ENCODE peak calls at places on chromosomes 11 and 22, in seven cellular contexts. A is ovary, U is lower leg skin, R is tibial nerve, L is bronchial epithelial cell, H is uterus, E is endothelial cell. I is an unnamed sample.

GRCh38 chr11:7969756-7970646 is 4.8 kb upstream of the NLRP10 start:
- DNase-seq in A (no peak), U (no peak), R (no peak), L (no peak), H (no peak), E (no peak), I (no peak)

GRCh38 chr22:47599753-47600152 is 837.3 kb downstream of the TBC1D22A start:
- DNase-seq in A (no peak), U (peak), R (no peak), L (no peak), H (no peak), E (no peak), I (no peak)

GRCh38 chr11:18615628-18616392 is 16.2 kb downstream of the MISFA start:
- DNase-seq in A (no peak), U (no peak), R (no peak), L (peak), H (no peak), E (no peak), I (no peak)

GRCh38 chr11:110712643-110713468 is 619 bp upstream of the ARHGAP20 start:
- DNase-seq in A (no peak), U (no peak), R (peak), L (peak), H (peak), E (peak), I (no peak)

GRCh38 chr11:27711725-27712124 is 11.5 kb upstream of the BDNF start:
- DNase-seq in A (no peak), U (no peak), R (no peak), L (no peak), H (no peak), E (no peak), I (no peak)

GRCh38 chr11:120208777-120209176 is 2.1 kb upstream of the OAF start:
- DNase-seq in A (peak), U (peak), R (no peak), L (peak), H (peak), E (no peak), I (peak)

GRCh38 chr11:2769779-2770555 is 70.2 kb upstream of the KCNQ1OT1 start:
- DNase-seq in A (peak), U (peak), R (peak), L (no peak), H (no peak), E (peak), I (no peak)

GRCh38 chr11:103650330-103650729 is 386.1 kb upstream of the DDI1 start:
- DNase-seq in A (no peak), U (no peak), R (no peak), L (no peak), H (no peak), E (no peak), I (no peak)

GRCh38 chr11:17633279-17633986 is 85.9 kb upstream of the MYOD1 start:
- DNase-seq in A (no peak), U (peak), R (no peak), L (no peak), H (no peak), E (no peak), I (no peak)

GRCh38 chr11:120063686-120064340 is 74.1 kb downstream of the TRIM29 start:
- DNase-seq in A (no peak), U (peak), R (no peak), L (no peak), H (no peak), E (no peak), I (no peak)

GRCh38 chr11:72070486-72070885 is 9.9 kb downstream of the NUMA1 start:
- DNase-seq in A (no peak), U (no peak), R (no peak), L (no peak), H (no peak), E (no peak), I (no peak)

GRCh38 chr22:39122772-39123470 is 25.9 kb downstream of the APOBEC3H start:
- DNase-seq in A (no peak), U (no peak), R (no peak), L (no peak), H (no peak), E (no peak), I (no peak)

GRCh38 chr11:100923555-100923954 is 206.1 kb downstream of the PGR start:
- DNase-seq in A (no peak), U (no peak), R (no peak), L (no peak), H (no peak), E (no peak), I (no peak)

GRCh38 chr11:16338397-16338796 is 17.9 kb downstream of the SOX6 start:
- DNase-seq in A (no peak), U (no peak), R (no peak), L (peak), H (no peak), E (no peak), I (no peak)

GRCh38 chr11:10407055-10407454 is 48.0 kb upstream of the AMPD3 start:
- DNase-seq in A (no peak), U (no peak), R (no peak), L (peak), H (no peak), E (no peak), I (peak)

GRCh38 chr11:10407749-10408472 is 47.2 kb upstream of the AMPD3 start:
- DNase-seq in A (no peak), U (peak), R (no peak), L (no peak), H (no peak), E (no peak), I (peak)

GRCh38 chr11:10409207-10409661 is 45.8 kb upstream of the AMPD3 start:
- DNase-seq in A (no peak), U (peak), R (no peak), L (no peak), H (no peak), E (no peak), I (no peak)

GRCh38 chr11:10401696-10402392 is 53.2 kb upstream of the AMPD3 start:
- DNase-seq in A (no peak), U (peak), R (no peak), L (no peak), H (no peak), E (no peak), I (no peak)

GRCh38 chr11:10405858-10406592 is 49.0 kb upstream of the AMPD3 start:
- DNase-seq in A (peak), U (peak), R (no peak), L (peak), H (peak), E (peak), I (peak)
- TF ChIP-seq CTCF in A (peak), U (no peak), R (peak), L (peak), H (peak), E (peak), I (peak)

DNA sequence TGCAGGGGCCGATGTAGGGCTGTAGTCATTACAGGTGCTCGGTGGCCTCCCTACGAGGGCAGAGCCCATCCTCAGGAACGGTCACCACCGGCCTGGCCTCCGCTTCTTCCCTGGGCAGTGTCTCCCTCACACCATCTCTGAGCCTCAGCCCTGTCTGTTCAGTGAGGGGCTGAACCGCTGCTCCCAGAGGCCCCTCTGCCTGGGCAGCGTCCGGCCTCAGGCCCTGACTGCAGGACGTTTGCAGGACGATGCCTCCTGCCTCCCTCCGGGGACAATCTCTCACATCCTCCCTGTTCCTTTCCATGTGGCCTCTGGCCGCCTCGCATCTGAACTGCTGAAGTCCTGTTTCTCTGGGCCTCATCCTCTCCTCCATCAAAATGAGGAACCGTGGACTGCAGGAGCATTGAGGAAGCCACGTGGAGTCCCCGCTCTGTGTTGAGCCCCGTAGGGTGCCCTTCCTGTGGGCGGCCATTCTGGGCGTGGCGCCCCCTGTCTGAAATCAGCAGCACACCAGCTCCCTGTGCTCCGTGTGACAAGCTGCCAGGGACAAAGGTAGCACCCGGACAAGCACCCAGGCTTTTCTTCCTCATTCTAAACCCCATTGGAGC is 933.5 kb downstream of the BRD1 start:
- DNase-seq in A (no peak), U (peak), R (no peak), L (no peak), H (no peak), E (peak), I (no peak)
- TF ChIP-seq CTCF in A (no peak), U (no peak), R (no peak), L (no peak), H (no peak), E (peak), I (no peak)

GRCh38 chr22:45238431-45239377 is 2.0 kb downstream of the KIAA0930 start:
- DNase-seq in A (no peak), U (no peak), R (no peak), L (no peak), H (no peak), E (no peak), I (no peak)
- TF ChIP-seq CTCF in A (no peak), U (no peak), R (no peak), L (no peak), H (no peak), E (no peak), I (no peak)

GRCh38 chr22:29726104-29726503 is 6.3 kb downstream of the CABP7 start:
- DNase-seq in A (no peak), U (no peak), R (no peak), L (no peak), H (no peak), E (no peak), I (no peak)

GRCh38 chr22:29724843-29725242 is 5.0 kb downstream of the CABP7 start:
- DNase-seq in A (no peak), U (no peak), R (no peak), L (no peak), H (no peak), E (no peak), I (no peak)

GRCh38 chr22:29726512-29727247 is 6.9 kb downstream of the CABP7 start:
- DNase-seq in A (no peak), U (no peak), R (no peak), L (no peak), H (no peak), E (no peak), I (no peak)

GRCh38 chr22:29729161-29729560 is 9.4 kb downstream of the CABP7 start:
- DNase-seq in A (no peak), U (no peak), R (no peak), L (no peak), H (no peak), E (no peak), I (no peak)

GRCh38 chr22:29727248-29727551 is 7.4 kb downstream of the CABP7 start:
- DNase-seq in A (peak), U (no peak), R (no peak), L (no peak), H (peak), E (peak), I (peak)
- TF ChIP-seq CTCF in A (no peak), U (no peak), R (peak), L (peak), H (no peak), E (no peak), I (peak)

GRCh38 chr11:123064268-123064657 is 2.3 kb upstream of the HSPA8 start:
- DNase-seq in A (no peak), U (no peak), R (no peak), L (no peak), H (no peak), E (no peak), I (no peak)
- TF ChIP-seq CTCF in A (no peak), U (no peak), R (no peak), L (no peak), H (no peak), E (no peak), I (no peak)

GRCh38 chr11:77102246-77103210 is at the start of gene OMP:
- DNase-seq in A (no peak), U (no peak), R (no peak), L (no peak), H (no peak), E (no peak), I (no peak)

GRCh38 chr11:77103319-77103718 is 679 bp downstream of the OMP start:
- DNase-seq in A (no peak), U (no peak), R (no peak), L (no peak), H (no peak), E (no peak), I (no peak)

GRCh38 chr11:77104727-77105126 is 2.1 kb downstream of the OMP start:
- DNase-seq in A (no peak), U (no peak), R (no peak), L (no peak), H (no peak), E (no peak), I (no peak)

GRCh38 chr11:77100166-77101042 is 2.2 kb upstream of the OMP start:
- DNase-seq in A (no peak), U (no peak), R (no peak), L (no peak), H (no peak), E (no peak), I (no peak)

GRCh38 chr11:77101043-77101537 is 1.6 kb upstream of the OMP start:
- DNase-seq in A (no peak), U (no peak), R (no peak), L (peak), H (no peak), E (no peak), I (peak)
- TF ChIP-seq CTCF in A (no peak), U (no peak), R (peak), L (peak), H (no peak), E (peak), I (peak)

GRCh38 chr11:43021466-43021865 is 290.3 kb upstream of the API5 start:
- DNase-seq in A (no peak), U (no peak), R (no peak), L (no peak), H (no peak), E (peak), I (no peak)
- TF ChIP-seq CTCF in A (no peak), U (no peak), R (no peak), L (no peak), H (no peak), E (peak), I (no peak)

GRCh38 chr11:69892986-69893555 is 73.9 kb upstream of the FGF3 start:
- DNase-seq in A (no peak), U (no peak), R (no peak), L (no peak), H (no peak), E (no peak), I (no peak)
- TF ChIP-seq CTCF in A (no peak), U (no peak), R (no peak), L (no peak), H (no peak), E (no peak), I (no peak)

GRCh38 chr11:68688881-68689280 is 4.5 kb downstream of the GAL start:
- DNase-seq in A (no peak), U (no peak), R (no peak), L (no peak), H (no peak), E (no peak), I (no peak)

GRCh38 chr11:68692115-68692514 is 7.8 kb downstream of the GAL start:
- DNase-seq in A (no peak), U (no peak), R (no peak), L (no peak), H (no peak), E (no peak), I (no peak)

GRCh38 chr11:68691402-68691784 is 7.0 kb downstream of the GAL start:
- DNase-seq in A (no peak), U (no peak), R (no peak), L (no peak), H (no peak), E (no peak), I (no peak)

GRCh38 chr11:68689737-68690625 is 5.6 kb downstream of the GAL start:
- DNase-seq in A (no peak), U (no peak), R (no peak), L (no peak), H (no peak), E (no peak), I (no peak)

DNA sequence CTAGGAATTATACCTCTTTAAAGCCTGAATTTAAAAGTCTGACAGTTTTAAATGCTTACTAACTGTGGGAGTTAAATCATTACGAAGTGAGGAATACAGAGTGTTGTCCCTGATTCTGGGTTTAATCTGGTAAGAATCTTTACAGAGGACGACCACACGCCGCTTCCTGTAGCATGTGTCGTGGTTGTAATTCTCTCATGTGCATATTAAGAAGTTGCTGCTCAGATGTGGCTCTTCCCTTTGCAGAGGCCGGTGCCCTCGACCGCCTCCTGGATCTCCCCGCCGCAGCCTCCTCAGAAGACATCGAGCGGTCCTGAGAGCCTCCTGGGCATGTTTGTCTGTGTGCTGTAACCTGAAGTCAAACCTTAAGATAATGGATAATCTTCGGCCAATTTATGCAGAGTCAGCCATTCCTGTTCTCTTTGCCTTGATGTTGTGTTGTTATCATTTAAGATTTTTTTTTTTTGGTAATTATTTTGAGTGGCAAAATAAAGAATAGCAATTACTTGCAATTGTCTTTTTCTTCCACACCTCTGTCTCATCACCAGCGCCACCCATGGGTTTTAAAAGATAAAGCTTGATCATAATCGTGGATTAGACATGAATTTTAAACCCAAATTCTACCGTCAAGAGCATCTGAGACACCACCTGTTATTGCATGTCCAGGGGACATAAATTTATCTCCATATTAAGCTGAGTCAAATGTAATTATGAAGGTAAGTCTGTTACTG is 6.5 kb downstream of the GAL start:
- DNase-seq in A (no peak), U (no peak), R (no peak), L (no peak), H (no peak), E (no peak), I (peak)
- TF ChIP-seq CTCF in A (no peak), U (no peak), R (no peak), L (no peak), H (no peak), E (no peak), I (no peak)

GRCh38 chr22:26986884-26987283 is 329.5 kb downstream of the MIAT start:
- DNase-seq in A (no peak), U (no peak), R (no peak), L (no peak), H (no peak), E (no peak), I (no peak)
- TF ChIP-seq CTCF in A (no peak), U (no peak), R (no peak), L (peak), H (no peak), E (no peak), I (no peak)